ENCODE peak calls at places on chromosomes 4 and X, in nine cellular contexts. F, W, L, B, O, Q, H, X and P are unnamed samples.
A peak's percentile ranks its signal among the peaks of the same experiment; 100 is the strongest.

GRCh38 chrX:76922100-76922499 is 494.6 kb downstream of the MAGEE1 start:
- DNase-seq in F (no peak), W (no peak), L (no peak), B (no peak), O (no peak), Q (no peak), H (no peak), X (no peak), P (no peak)

GRCh38 chr4:169270156-169270809 is 473 bp downstream of the SH3RF1 start:
- DNase-seq in F (no peak), W (no peak), L (no peak), B (peak; percentile 84), O (peak; percentile 58), Q (no peak), H (no peak), X (peak; percentile 55), P (peak; percentile 71)

GRCh38 chr4:25767877-25768475 is 94.8 kb downstream of the SEL1L3 start:
- DNase-seq in F (peak; percentile 32), W (peak; percentile 61), L (peak; percentile 25), B (no peak), O (peak; percentile 84), Q (peak; percentile 70), H (no peak), X (peak; percentile 50), P (peak; percentile 43)

GRCh38 chrX:153845842-153846241 is 15.5 kb upstream of the PDZD4 start:
- DNase-seq in F (no peak), W (no peak), L (no peak), B (no peak), O (peak; percentile 1), Q (no peak), H (no peak), X (no peak), P (peak; percentile 14)

GRCh38 chr4:48970471-48970921 is 15.6 kb upstream of the CWH43 start:
- DNase-seq in F (peak; percentile 74), W (peak; percentile 54), L (no peak), B (no peak), O (peak; percentile 71), Q (peak; percentile 38), H (no peak), X (no peak), P (peak; percentile 90)

GRCh38 chr4:2714071-2714770 is 41.9 kb downstream of the TNIP2 start:
- DNase-seq in F (no peak), W (peak; percentile 40), L (peak; percentile 92), B (no peak), O (peak; percentile 76), Q (peak; percentile 87), H (no peak), X (no peak), P (no peak)

GRCh38 chr4:70901607-70901983 is 574 bp upstream of the MOB1B start:
- DNase-seq in F (no peak), W (no peak), L (no peak), B (no peak), O (no peak), Q (no peak), H (no peak), X (no peak), P (peak; percentile 2)

GRCh38 chr4:151034829-151035228 is 19.7 kb upstream of the LRBA start:
- DNase-seq in F (no peak), W (no peak), L (no peak), B (no peak), O (no peak), Q (no peak), H (no peak), X (no peak), P (no peak)

GRCh38 chr4:78237360-78237759 is 180.2 kb downstream of the FRAS1 start:
- DNase-seq in F (no peak), W (no peak), L (no peak), B (no peak), O (no peak), Q (no peak), H (no peak), X (no peak), P (no peak)